ENCODE peak calls at places on chromosomes 16 and 17, in five cellular contexts. I, Q, A, B and X are unnamed samples.

GRCh38 chr16:12377497-12377896 is 401.0 kb downstream of the SNX29 start:
- DNase-seq in I (no peak), Q (no peak), A (no peak), B (no peak), X (no peak)

GRCh38 chr16:57998992-57999365 is 1.5 kb downstream of the ZNF319 start:
- DNase-seq in I (no peak), Q (no peak), A (no peak), B (no peak), X (no peak)

GRCh38 chr17:7019839-7020519 is 2.9 kb upstream of the BCL6B start:
- DNase-seq in I (no peak), Q (peak; percentile 93), A (peak; percentile 68), B (peak; percentile 51), X (no peak)

GRCh38 chr16:75189638-75190245 is 17.2 kb downstream of the CTRB2 start:
- DNase-seq in I (no peak), Q (peak; percentile 23), A (no peak), B (no peak), X (no peak)

GRCh38 chr17:46072998-46073397 is 73.9 kb downstream of the STH start:
- DNase-seq in I (no peak), Q (peak; percentile 39), A (no peak), B (peak; percentile 60), X (no peak)

GRCh38 chr17:5092139-5093010 is 14.1 kb downstream of the ZFP3 start:
- DNase-seq in I (no peak), Q (no peak), A (no peak), B (no peak), X (no peak)

GRCh38 chr17:78712043-78712442 is 70.0 kb downstream of the CYTH1 start:
- DNase-seq in I (no peak), Q (no peak), A (no peak), B (no peak), X (no peak)

GRCh38 chr16:85553436-85554113 is 59.5 kb upstream of the GSE1 start:
- DNase-seq in I (peak; percentile 84), Q (peak; percentile 98), A (peak; percentile 70), B (peak; percentile 50), X (no peak)

GRCh38 chr16:10663146-10663545 is 31.6 kb downstream of the TEKT5 start:
- DNase-seq in I (no peak), Q (no peak), A (no peak), B (no peak), X (no peak)

DNA sequence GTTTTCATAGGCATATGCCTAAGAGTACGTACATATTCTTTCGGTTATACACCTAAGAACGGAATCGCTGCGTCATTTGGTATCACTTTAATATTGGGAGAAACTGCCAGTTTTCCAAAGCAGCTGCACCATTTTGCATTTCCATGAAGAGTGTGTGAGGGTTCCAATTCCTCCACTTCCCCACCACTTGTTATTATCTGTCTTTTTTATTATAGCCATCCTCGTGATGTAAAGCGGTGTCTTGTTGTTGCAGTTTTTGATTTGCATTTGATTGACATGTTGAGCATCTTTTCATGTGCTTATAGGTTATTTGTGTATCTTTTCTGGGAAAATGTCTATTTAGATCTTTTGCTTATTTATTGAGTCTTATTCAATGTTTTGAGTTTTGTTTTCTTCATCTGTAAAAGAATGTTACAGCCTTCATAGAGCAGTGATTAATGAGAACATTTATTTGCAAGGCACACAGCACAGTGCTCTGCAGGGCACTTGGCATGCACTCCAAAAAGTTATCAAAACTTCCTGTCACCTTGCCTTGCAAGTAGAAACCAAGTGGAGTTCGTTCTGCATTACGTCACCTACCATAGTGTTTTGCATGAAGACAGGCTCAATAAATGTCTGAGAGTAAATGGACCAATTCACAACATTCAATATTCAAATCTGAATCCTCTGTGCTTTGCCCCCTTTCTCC is 26.6 kb upstream of the ST6GALNAC1 start:
- DNase-seq in I (no peak), Q (peak; percentile 2), A (no peak), B (no peak), X (no peak)
- TF ChIP-seq CTCF in I (no peak), Q (no peak), A (no peak), B (no peak), X (no peak)

GRCh38 chr16:20075243-20075642 is 1.6 kb upstream of the GPR139 start:
- DNase-seq in I (no peak), Q (no peak), A (no peak), B (no peak), X (no peak)

GRCh38 chr16:20073203-20074088 is at the start of gene GPR139:
- DNase-seq in I (no peak), Q (no peak), A (no peak), B (no peak), X (no peak)

GRCh38 chr16:20074089-20074956 is 633 bp upstream of the GPR139 start:
- DNase-seq in I (no peak), Q (no peak), A (no peak), B (no peak), X (no peak)

DNA sequence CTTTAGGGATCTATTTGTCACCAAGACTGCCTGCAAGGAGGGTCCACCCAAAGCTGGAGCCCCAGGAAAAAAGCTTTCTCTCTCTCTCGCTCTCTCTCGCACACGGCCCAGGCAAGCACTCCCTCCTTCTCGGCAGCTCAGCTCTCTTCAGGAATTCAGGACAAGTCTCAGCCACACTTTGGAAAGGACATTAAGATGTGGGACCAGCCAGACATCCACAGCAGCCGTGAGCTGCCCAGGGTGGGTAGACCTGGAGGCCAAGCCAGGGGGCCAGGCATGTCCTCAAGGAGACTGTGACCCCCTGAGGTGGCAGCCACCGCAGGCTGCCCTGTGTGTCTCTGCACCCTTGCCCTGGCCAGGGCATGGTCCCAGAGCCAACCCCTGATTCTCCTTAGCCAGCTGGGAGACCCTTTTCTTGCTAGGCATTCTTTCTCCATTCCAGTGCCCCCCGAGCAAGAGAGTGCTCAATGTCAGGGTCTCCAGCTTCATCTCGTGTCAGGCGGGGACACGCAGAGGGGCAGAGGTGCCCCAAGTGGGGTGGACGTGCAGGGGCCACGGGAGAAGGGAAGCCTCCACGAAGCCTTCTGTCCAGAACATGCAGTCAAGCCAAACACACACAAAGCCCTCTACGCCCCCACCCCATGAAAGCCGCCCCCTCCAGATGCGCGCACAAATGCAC is 1.0 kb downstream of the GPR139 start:
- DNase-seq in I (no peak), Q (no peak), A (no peak), B (no peak), X (no peak)
- H3K4me3 ChIP-seq in I (no peak overlapping the region), Q (no peak overlapping the region), A (no peak overlapping the region), B (no peak overlapping the region), X (no peak overlapping the region)

GRCh38 chr16:3149630-3150345 is 15.0 kb downstream of the ZNF213 start:
- DNase-seq in I (peak; percentile 80), Q (peak; percentile 95), A (peak; percentile 81), B (peak; percentile 44), X (no peak)

GRCh38 chr16:3152022-3152272 is 17.1 kb downstream of the ZNF213 start:
- DNase-seq in I (no peak), Q (no peak), A (no peak), B (no peak), X (no peak)

GRCh38 chr16:3150346-3151218 is 15.8 kb downstream of the ZNF213 start:
- DNase-seq in I (peak; percentile 97), Q (peak; percentile 100), A (peak; percentile 98), B (peak; percentile 99), X (peak; percentile 77)

GRCh38 chr16:3153077-3153368 is 18.2 kb downstream of the ZNF213 start:
- DNase-seq in I (no peak), Q (no peak), A (no peak), B (no peak), X (no peak)

DNA sequence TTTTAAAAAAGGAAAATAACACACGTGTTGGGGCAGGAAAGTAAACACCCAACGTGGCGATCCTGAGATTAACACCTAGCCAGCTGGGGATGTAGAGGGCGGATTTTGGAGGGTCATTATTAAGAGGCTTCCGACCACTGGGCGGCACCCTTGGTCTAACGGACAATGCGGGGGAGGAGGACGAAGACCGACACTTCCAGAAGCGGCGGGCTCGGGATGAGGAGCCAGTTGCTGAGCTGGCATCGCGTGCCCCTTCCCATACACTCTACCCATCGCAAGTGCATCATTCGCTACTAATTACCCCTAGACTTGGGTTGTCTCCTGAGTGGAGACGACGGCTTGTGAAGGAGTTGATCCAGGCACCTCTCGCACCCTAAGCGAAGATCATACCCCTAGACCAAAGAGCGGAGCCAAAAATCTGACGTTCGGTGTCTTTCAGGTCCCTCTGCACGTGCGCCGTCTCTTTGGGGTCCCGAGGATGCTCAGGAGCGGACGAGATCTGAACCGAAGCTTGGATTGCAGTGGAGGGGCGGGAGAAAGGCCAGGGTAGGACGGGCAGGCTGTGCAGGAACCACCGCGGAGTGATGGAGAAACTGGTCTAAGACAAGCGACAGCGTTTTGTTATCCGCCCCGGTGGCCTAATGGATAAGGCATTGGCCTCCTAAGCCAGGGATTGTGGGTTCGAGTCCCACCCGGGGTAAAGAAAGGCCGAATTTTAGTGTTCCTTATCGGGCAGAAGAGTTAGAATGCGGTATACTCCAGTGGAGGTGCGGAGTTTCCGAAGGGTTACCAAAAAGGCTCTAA is 17.6 kb downstream of the ZNF213 start:
- DNase-seq in I (peak; percentile 90), Q (peak; percentile 95), A (peak; percentile 91), B (peak; percentile 96), X (peak; percentile 48)
- TF ChIP-seq CTCF in I (peak; percentile 30), Q (peak; percentile 40), A (no peak), B (peak; percentile 54), X (peak; percentile 45)

DNA sequence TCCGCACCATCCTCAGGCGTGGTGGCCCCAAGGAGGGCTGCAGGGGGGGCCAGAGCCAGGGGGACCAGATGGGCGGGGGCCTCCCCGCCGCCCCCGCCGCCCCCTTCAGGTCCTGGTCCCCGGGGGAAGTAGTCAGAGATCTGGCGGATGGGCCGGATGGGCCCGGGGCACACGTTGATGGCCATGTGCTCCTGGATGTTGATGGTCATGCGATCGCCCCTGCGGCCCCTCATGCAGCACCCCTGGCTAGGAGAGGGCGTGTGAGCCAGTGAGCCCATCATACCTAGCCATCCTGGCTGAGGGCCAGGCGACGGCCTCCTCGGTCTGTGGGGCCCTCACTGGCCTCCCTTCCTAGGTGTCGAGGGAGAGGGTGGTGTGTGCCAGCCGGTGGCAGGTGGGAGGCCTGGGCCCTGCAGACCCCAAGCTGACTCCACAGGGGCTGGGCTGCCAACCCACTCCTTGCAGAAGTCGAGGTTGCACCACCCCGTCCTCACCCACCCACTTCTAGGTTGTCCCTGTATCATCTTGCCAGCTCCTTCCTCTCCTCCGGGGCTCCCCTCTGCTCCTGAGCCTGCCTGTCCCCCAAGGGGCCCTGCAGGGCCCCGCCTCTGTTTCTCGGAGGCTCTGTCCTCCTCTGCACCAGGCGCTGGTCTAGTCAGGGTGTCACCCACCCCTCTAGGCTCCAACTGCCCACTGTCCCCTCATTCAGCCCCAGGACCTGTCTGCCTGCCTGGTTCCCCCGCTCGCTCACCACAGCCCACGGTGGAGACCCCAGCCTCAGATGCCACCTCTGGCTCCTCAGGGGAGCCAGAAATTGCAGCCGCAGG is 624 bp downstream of the DOC2A start:
- DNase-seq in I (no peak), Q (peak; percentile 89), A (no peak), B (no peak), X (no peak)
- H3K4me3 ChIP-seq in I (no peak overlapping the region), Q (no peak overlapping the region), A (peak overlapping the region; percentile 48), B (peak overlapping the region; percentile 59), X (peak overlapping the region; percentile 10)